ENCODE peak calls at places on chromosome 18, in four cellular contexts. S is HL-60, A is K562, O is cardiac muscle cell. H is an unnamed sample.

GRCh38 chr18:63298393-63299015 is 21.1 kb downstream of the BCL2 start:
- DNase-seq in S (no peak), A (no peak), O (no peak), H (no peak)

GRCh38 chr18:3675994-3676393 is 226.0 kb downstream of the TGIF1 start:
- DNase-seq in S (no peak), A (no peak), O (no peak), H (no peak)

GRCh38 chr18:53944721-53945120 is 279.7 kb downstream of the MBD2 start:
- DNase-seq in S (no peak), A (no peak), O (no peak), H (no peak)

GRCh38 chr18:13451661-13452447 is 233.3 kb downstream of the LDLRAD4 start:
- DNase-seq in S (peak; percentile 80), A (no peak), O (no peak), H (no peak)

GRCh38 chr18:59718108-59719057 is 21.2 kb upstream of the CCBE1 start:
- DNase-seq in S (no peak), A (no peak), O (no peak), H (peak; percentile 46)

GRCh38 chr18:73895701-73896100 is 251.9 kb downstream of the FBXO15 start:
- DNase-seq in S (no peak), A (no peak), O (no peak), H (no peak)

GRCh38 chr18:21703241-21703820 is 1.2 kb downstream of the ABHD3 start:
- DNase-seq in S (no peak), A (peak; percentile 18), O (no peak), H (no peak)

GRCh38 chr18:68267583-68267982 is 447.3 kb downstream of the TMX3 start:
- DNase-seq in S (no peak), A (no peak), O (no peak), H (no peak)

GRCh38 chr18:7307586-7307985 is 76.7 kb downstream of the LRRC30 start:
- DNase-seq in S (no peak), A (no peak), O (no peak), H (no peak)

GRCh38 chr18:63079114-63079513 is 240.5 kb downstream of the BCL2 start:
- DNase-seq in S (peak; percentile 82), A (no peak), O (no peak), H (no peak)

GRCh38 chr18:76407681-76408080 is 87.4 kb downstream of the ZNF516 start:
- DNase-seq in S (no peak), A (no peak), O (no peak), H (no peak)

GRCh38 chr18:75125359-75126331 is 83.3 kb downstream of the PTGR3 start:
- DNase-seq in S (no peak), A (no peak), O (no peak), H (no peak)

GRCh38 chr18:7358989-7359726 is 128.3 kb downstream of the LRRC30 start:
- DNase-seq in S (no peak), A (no peak), O (peak; percentile 72), H (no peak)

GRCh38 chr18:6437937-6438818 is 23.5 kb upstream of the L3MBTL4 start:
- DNase-seq in S (no peak), A (no peak), O (no peak), H (no peak)

GRCh38 chr18:63979409-63979908 is 9.6 kb downstream of the SERPINB8 start:
- DNase-seq in S (peak; percentile 89), A (peak; percentile 13), O (peak; percentile 78), H (peak; percentile 55)

GRCh38 chr18:62339106-62339988 is 14.2 kb downstream of the TNFRSF11A start:
- DNase-seq in S (peak; percentile 55), A (no peak), O (no peak), H (peak; percentile 41)

GRCh38 chr18:55390898-55391297 is 197.1 kb downstream of the TCF4 start:
- DNase-seq in S (no peak), A (no peak), O (no peak), H (no peak)

GRCh38 chr18:34741401-34741800 is 31.3 kb downstream of the DTNA start:
- DNase-seq in S (no peak), A (no peak), O (no peak), H (no peak)

GRCh38 chr18:34740724-34741123 is 30.6 kb downstream of the DTNA start:
- DNase-seq in S (no peak), A (no peak), O (no peak), H (no peak)

GRCh38 chr18:34746614-34747013 is 36.5 kb downstream of the DTNA start:
- DNase-seq in S (no peak), A (no peak), O (no peak), H (no peak)

GRCh38 chr18:34742761-34743366 is 32.8 kb downstream of the DTNA start:
- DNase-seq in S (no peak), A (no peak), O (no peak), H (no peak)

GRCh38 chr18:34744569-34744968 is 34.5 kb downstream of the DTNA start:
- DNase-seq in S (no peak), A (no peak), O (no peak), H (no peak)
- H3K4me3 ChIP-seq in S (no peak overlapping the region), A (no peak overlapping the region), O (no peak overlapping the region), H (no peak overlapping the region)

GRCh38 chr18:79356435-79356834 is 39.3 kb upstream of the NFATC1 start:
- DNase-seq in S (no peak), A (no peak), O (no peak), H (no peak)

GRCh38 chr18:79354350-79354749 is 41.4 kb upstream of the NFATC1 start:
- DNase-seq in S (no peak), A (no peak), O (no peak), H (no peak)

GRCh38 chr18:79355433-79356335 is 40.0 kb upstream of the NFATC1 start:
- DNase-seq in S (no peak), A (no peak), O (no peak), H (no peak)

GRCh38 chr18:79352432-79352831 is 43.3 kb upstream of the NFATC1 start:
- DNase-seq in S (no peak), A (no peak), O (no peak), H (no peak)

GRCh38 chr18:79353238-79353637 is 42.5 kb upstream of the NFATC1 start:
- DNase-seq in S (no peak), A (no peak), O (peak; percentile 35), H (no peak)
- TF ChIP-seq CTCF in S (no peak), A (peak; percentile 38), O (peak; percentile 22), H (peak; percentile 50)

GRCh38 chr18:9184998-9185613 is 48.5 kb downstream of the ANKRD12 start:
- DNase-seq in S (no peak), A (no peak), O (no peak), H (no peak)

GRCh38 chr18:9178557-9178956 is 42.0 kb downstream of the ANKRD12 start:
- DNase-seq in S (no peak), A (no peak), O (no peak), H (no peak)

GRCh38 chr18:9177466-9177865 is 40.9 kb downstream of the ANKRD12 start:
- DNase-seq in S (no peak), A (no peak), O (no peak), H (no peak)

GRCh38 chr18:9182852-9183399 is 46.3 kb downstream of the ANKRD12 start:
- DNase-seq in S (no peak), A (no peak), O (no peak), H (no peak)

DNA sequence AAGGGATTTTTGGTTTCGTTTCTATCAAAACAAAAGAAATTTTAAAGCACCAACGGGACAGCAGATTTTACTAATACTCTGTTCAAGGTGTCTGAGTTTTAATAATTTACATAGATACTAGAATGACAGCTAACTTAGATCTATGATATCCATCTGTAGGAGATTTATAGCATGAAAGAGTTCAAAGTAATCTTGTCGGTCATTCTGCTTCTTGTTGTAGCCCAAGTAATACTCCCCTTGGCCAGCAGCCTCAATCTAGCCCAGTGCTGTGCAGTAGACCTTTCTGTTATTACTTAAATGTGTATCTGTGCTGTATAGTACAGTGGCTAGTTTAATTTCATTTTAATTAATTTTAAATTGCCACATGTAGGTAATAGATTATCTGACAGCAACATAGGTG is 44.7 kb downstream of the ANKRD12 start:
- DNase-seq in S (no peak), A (no peak), O (no peak), H (no peak)
- H3K4me3 ChIP-seq in S (no peak overlapping the region), A (no peak overlapping the region), O (no peak overlapping the region), H (no peak overlapping the region)

GRCh38 chr18:36819621-36820020 is 9.2 kb downstream of the TPGS2 start:
- DNase-seq in S (no peak), A (no peak), O (no peak), H (no peak)

GRCh38 chr18:36817039-36817438 is 11.8 kb downstream of the TPGS2 start:
- DNase-seq in S (no peak), A (no peak), O (no peak), H (no peak)

GRCh38 chr18:36825526-36825925 is 3.3 kb downstream of the TPGS2 start:
- DNase-seq in S (no peak), A (no peak), O (no peak), H (no peak)

GRCh38 chr18:36818652-36819051 is 10.2 kb downstream of the TPGS2 start:
- DNase-seq in S (no peak), A (no peak), O (no peak), H (no peak)

GRCh38 chr18:36821681-36822080 is 7.1 kb downstream of the TPGS2 start:
- DNase-seq in S (no peak), A (no peak), O (no peak), H (no peak)
- TF ChIP-seq CTCF in S (no peak), A (no peak), O (no peak), H (no peak)

GRCh38 chr18:36183987-36184386 is 3.3 kb upstream of the MOCOS start:
- DNase-seq in S (no peak), A (no peak), O (no peak), H (no peak)

GRCh38 chr18:36187138-36187825 is at the start of gene MOCOS:
- DNase-seq in S (peak; percentile 41), A (peak; percentile 97), O (peak; percentile 81), H (no peak)

GRCh38 chr18:36186461-36187137 is 698 bp upstream of the MOCOS start:
- DNase-seq in S (peak; percentile 29), A (peak; percentile 69), O (no peak), H (no peak)

GRCh38 chr18:36185157-36185556 is 2.1 kb upstream of the MOCOS start:
- DNase-seq in S (no peak), A (no peak), O (no peak), H (no peak)

DNA sequence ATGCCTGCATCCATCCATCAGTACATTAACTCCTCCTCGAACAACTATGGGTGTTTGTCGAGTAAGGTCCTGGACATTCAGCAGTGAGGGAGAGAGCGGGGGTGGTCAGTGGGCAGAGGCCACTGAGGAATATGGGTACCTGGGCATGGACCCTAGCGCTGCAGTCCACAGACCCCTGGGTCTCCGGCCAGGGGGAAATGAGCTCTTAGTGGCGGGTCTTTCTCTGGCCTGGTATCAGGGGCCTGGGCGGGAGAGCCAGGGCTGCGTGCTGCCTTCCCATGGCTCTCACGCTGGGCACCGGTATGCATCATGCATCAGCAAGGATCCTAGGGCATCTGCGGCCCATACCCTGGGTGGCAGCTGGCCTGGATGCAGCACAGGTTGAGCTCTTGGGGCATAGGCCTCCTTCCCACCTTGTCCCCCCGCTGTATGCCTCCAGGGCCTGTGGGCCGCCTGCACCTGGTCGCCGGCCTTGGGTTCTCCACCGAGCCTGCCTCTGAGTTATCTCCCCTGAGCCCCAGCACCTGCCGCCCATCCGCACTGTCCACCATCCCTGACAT is 1.3 kb upstream of the MOCOS start:
- DNase-seq in S (no peak), A (no peak), O (no peak), H (no peak)
- H3K4me3 ChIP-seq in S (no peak overlapping the region), A (no peak overlapping the region), O (no peak overlapping the region), H (peak overlapping the region; percentile 79)